ENCODE peak calls at places on chromosome 1, in four cellular contexts. X is HepG2, N is MM.1S, Y is fibroblast of lung. L is an unnamed sample.

GRCh38 chr1:229108598-229109201 is 162.2 kb upstream of the RAB4A start:
- DNase-seq in X (peak; percentile 33), N (no peak), Y (no peak), L (peak; percentile 62)

GRCh38 chr1:207897188-207897587 is 13.7 kb downstream of the CD34 start:
- DNase-seq in X (no peak), N (peak; percentile 33), Y (no peak), L (no peak)

GRCh38 chr1:100785399-100786082 is 66.0 kb downstream of the VCAM1 start:
- DNase-seq in X (no peak), N (no peak), Y (peak; percentile 97), L (no peak)

GRCh38 chr1:51945591-51945990 is 44.9 kb downstream of the RAB3B start:
- DNase-seq in X (no peak), N (no peak), Y (peak; percentile 50), L (no peak)

GRCh38 chr1:157992031-157992568 is 1.3 kb upstream of the KIRREL1 start:
- DNase-seq in X (peak; percentile 13), N (peak; percentile 66), Y (peak; percentile 48), L (peak; percentile 53)

GRCh38 chr1:179034720-179035119 is 9.0 kb downstream of the FAM20B start:
- DNase-seq in X (no peak), N (peak; percentile 34), Y (peak; percentile 55), L (peak; percentile 69)

GRCh38 chr1:3463013-3463385 is 8.5 kb downstream of the ARHGEF16 start:
- DNase-seq in X (no peak), N (no peak), Y (no peak), L (no peak)

GRCh38 chr1:194640322-194640721 is 1453.9 kb upstream of the B3GALT2 start:
- DNase-seq in X (no peak), N (no peak), Y (no peak), L (no peak)

GRCh38 chr1:35319988-35320713 is 51.6 kb downstream of the ZMYM4 start:
- DNase-seq in X (no peak), N (no peak), Y (peak; percentile 80), L (no peak)

GRCh38 chr1:94920061-94920460 is 6.8 kb downstream of the CNN3 start:
- DNase-seq in X (peak; percentile 18), N (no peak), Y (no peak), L (no peak)

GRCh38 chr1:164635784-164636729 is 77.1 kb downstream of the PBX1 start:
- DNase-seq in X (no peak), N (peak; percentile 71), Y (no peak), L (no peak)

GRCh38 chr1:172450524-172450885 is 6.6 kb upstream of the PIGC start:
- DNase-seq in X (peak; percentile 65), N (no peak), Y (no peak), L (no peak)

DNA sequence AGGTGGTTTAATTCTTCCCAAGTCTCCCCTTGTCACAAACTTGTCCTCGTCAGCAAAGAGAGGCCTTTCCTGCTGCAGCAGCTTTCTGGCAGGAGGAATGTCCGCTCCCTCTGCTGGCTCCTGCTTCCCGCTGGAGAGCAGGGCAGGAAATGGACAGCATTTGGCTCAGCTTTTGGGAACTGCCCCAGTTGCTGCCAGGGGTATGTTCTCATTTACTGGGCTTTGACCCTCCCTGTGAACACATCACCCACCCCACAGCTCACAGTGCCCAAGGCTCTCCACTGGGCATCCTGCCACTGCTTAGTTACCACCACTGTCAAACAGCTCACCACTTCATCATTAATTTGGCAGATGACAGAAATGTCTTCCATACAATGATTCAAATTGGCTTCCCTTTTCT is 75.4 kb downstream of the MRPL37 start:
- DNase-seq in X (no peak), N (no peak), Y (peak; percentile 80), L (no peak)
- H3K4me1 ChIP-seq in X (peaks cover 37% of the 10 kb centered on the region), N (peaks cover 14% of the 10 kb centered on the region), Y (peaks cover 48% of the 10 kb centered on the region), L (peaks cover 17% of the 10 kb centered on the region)

DNA sequence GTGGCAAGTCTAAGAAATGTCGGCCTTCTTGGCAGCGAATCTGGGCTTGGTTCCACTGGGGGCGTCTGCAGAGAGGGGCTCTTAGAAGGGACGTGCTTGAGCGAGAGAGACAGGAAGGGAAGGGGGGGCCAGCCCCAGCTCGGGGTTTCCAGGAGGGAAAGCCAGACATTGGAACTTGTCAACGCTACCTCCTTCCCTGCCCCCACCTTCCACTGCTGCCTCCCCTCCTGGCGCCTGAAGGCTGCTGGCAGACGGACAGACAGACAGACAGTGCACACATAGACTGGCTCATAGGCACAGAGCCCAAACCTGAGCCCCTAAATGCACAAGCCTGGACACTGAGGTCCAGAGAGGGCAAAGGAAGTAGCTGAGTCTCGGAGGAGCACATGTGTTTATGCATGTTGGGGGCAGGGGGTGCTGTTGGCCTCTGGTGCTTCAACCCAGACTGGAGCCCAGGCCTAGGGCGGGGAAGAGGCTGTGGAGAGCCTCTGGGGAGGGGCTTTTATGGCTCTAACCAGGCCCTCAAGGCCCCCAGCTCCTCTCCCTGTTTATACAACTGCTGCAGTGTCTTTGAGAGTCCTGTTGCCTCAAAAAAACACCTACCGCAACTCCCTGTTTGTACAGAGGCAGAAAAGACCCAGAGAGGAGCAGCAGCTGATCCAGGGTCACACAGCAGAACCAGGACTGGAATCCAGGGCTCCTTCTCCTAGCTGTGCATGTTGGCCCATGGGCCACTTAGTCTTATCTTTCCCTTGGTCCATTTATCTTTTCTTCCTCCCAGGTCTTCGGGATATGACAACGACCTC is 33.1 kb upstream of the WASF2 start:
- DNase-seq in X (peak; percentile 52), N (no peak), Y (no peak), L (peak; percentile 65)
- TF ChIP-seq CTCF in X (peak; percentile 79), N (no peak), Y (peak; percentile 32), L (peak; percentile 73)

DNA sequence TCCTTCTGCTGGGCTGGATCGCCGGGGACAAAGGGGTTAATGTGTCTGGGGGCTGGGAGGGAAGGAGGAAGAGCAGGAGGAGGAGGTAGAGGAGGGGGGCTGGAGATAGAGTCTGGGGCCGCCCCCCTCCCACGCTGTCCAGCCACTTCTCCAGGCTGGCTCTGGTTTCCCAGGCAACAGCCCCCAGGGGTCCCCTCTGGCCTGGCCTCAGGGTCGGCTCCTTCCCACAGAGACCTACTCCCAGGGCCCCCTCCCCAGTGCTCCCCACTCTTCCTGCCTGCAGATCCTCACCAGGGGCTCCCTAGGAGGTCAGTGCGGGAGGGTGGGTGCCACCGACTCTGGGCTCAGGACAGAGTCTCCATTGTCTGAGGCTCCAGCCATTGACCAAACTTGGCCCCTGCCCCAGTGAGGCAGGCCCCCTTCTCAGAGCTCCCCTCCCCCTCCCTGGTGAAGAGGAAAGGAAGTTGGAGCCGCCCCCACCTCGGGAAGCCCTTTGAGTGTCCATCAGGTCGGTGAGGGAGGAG is 34.1 kb downstream of the ARHGEF10L start:
- DNase-seq in X (peak; percentile 37), N (no peak), Y (no peak), L (no peak)
- H3K27ac ChIP-seq in X (no peak overlapping the region), N (no peak overlapping the region), Y (no peak overlapping the region), L (no peak overlapping the region)

DNA sequence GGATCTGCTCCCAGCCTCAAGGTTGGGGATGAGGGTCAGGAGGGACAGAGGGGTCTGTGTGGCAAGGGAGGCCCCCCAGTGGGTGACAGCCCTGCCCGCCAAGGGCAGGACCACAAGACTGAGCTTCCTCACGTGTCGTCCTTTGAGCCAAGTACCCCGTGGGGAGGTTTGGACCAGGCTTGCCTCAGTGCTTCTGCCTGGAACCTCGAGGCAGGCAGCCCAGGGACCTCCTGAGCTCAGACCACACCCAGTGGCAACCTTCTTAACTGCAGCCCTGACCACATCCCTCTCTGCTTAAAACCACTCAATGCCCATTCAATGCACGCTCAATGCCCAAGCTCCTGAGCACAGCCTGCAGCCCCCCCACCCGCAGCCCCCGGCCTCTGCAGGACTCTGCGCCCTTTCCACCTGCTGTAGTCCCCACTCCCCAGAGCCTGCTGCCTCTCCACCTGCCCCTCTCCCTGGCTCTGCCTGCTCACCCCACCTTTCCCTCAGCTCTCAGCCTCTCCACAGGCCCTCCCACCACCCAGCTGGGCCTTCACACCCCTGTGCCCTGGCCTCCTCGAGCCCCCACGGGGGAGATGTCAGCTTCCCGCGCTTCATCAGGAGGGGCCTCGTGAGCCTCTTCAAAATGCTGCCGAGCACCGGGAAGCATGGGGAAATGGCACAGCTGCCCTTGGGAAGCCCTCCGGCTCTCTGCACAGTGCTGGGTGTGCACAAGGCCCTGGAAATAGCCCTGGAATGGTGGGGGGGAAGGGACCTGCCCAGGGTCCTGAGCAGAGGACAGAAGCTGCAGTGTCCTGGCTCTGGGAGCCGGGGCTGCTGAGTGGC is 129.3 kb upstream of the VAMP3 start:
- DNase-seq in X (no peak), N (no peak), Y (no peak), L (no peak)
- H3K4me1 ChIP-seq in X (no peaks in the 10 kb centered on the region), N (no peaks in the 10 kb centered on the region), Y (peaks cover 3% of the 10 kb centered on the region), L (no peaks in the 10 kb centered on the region)

GRCh38 chr1:161166669-161167548 is 683 bp downstream of the PPOX start:
- DNase-seq in X (no peak), N (peak; percentile 37), Y (no peak), L (peak; percentile 37)
- TF ChIP-seq CTCF in X (no peak), N (peak; percentile 5), Y (no peak), L (peak; percentile 12)

GRCh38 chr1:226568077-226568831 is 19.7 kb downstream of the STUM start:
- DNase-seq in X (peak; percentile 12), N (no peak), Y (peak; percentile 9), L (peak; percentile 19)
- H3K27ac ChIP-seq in X (no peak overlapping the region), N (no peak overlapping the region), Y (no peak overlapping the region), L (no peak overlapping the region)

GRCh38 chr1:89670711-89671110 is 37.8 kb downstream of the LRRC8C start:
- DNase-seq in X (no peak), N (peak; percentile 19), Y (no peak), L (no peak)

GRCh38 chr1:89669445-89669844 is 36.5 kb downstream of the LRRC8C start:
- DNase-seq in X (no peak), N (peak; percentile 18), Y (no peak), L (no peak)

GRCh38 chr1:89671775-89672488 is 39.0 kb downstream of the LRRC8C start:
- DNase-seq in X (no peak), N (no peak), Y (peak; percentile 66), L (no peak)

GRCh38 chr1:89672489-89673183 is 39.7 kb downstream of the LRRC8C start:
- DNase-seq in X (no peak), N (no peak), Y (peak; percentile 36), L (no peak)

GRCh38 chr1:89670168-89670567 is 37.2 kb downstream of the LRRC8C start:
- DNase-seq in X (no peak), N (peak; percentile 92), Y (peak; percentile 15), L (peak; percentile 85)
- H3K4me1 ChIP-seq in X (no peaks in the 10 kb centered on the region), N (peaks cover 21% of the 10 kb centered on the region), Y (peaks cover 2% of the 10 kb centered on the region), L (peaks cover 40% of the 10 kb centered on the region)

DNA sequence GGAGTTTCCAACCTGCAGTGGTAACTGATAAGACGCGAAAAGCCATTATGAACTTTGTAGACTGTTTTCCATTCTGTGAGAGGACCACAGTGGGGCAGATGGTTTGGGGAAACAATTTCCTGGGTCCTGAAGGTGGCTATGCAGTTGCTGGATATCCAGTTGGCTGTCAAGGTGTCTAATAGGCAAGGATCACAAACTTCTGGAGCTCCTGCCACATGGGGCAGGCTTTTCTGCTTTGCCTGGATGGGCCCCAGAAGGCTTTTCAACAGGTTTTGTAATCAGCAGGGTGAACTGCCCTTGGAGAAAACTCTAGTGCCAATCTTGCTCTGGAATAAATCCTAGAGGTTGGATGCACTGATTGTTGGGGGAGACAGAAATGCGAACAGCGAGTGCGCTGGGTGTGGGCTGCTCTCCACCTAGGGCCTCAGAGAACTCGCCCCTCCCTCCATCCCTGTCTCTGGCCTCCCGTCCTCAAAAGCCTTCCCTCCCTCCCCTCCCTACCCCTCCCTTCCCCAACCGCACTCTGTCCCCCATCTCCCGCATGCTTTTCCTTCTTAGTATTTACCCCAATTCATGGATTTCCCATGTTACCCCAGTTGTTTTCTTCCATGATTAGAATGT is 210.3 kb upstream of the USP24 start:
- DNase-seq in X (no peak), N (no peak), Y (no peak), L (no peak)
- TF ChIP-seq CTCF in X (no peak), N (no peak), Y (no peak), L (no peak)

DNA sequence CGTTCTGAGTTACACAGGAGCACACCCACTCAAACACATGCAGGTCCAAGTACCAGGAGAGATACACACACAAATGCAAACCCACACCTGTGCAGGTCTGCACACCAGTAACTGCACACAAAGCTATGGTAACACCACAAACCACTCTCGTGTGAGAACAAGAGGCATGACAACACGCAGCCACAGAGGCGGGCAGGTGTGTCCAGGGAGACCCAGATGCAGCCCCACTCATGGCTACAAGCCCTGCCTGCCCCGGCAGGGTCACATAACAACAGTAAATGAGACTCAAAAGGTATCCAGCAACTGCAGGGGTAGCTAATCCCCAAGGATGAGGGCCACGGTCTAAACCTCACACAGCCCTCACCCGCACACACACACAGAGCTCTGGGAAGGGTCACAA is 48.1 kb downstream of the RAP1GAP start:
- DNase-seq in X (no peak), N (no peak), Y (no peak), L (no peak)
- H3K27ac ChIP-seq in X (no peak overlapping the region), N (no peak overlapping the region), Y (no peak overlapping the region), L (no peak overlapping the region)